ENCODE peak calls at places on chromosomes 12 and 14, in four cellular contexts. J is astrocyte, V is A549, M is WERI-Rb-1. U is an unnamed sample.

GRCh38 chr14:100526057-100526456 is 61.2 kb downstream of the BEGAIN start:
- DNase-seq in M (no peak), J (no peak), V (no peak), U (no peak)

GRCh38 chr12:7219599-7220243 is 30.2 kb downstream of the PEX5 start:
- DNase-seq in M (peak; percentile 69), V (peak; percentile 83), J (peak; percentile 54), U (no peak)

GRCh38 chr14:74988131-74988530 is 14.6 kb upstream of the EIF2B2 start:
- DNase-seq in J (peak; percentile 44), M (no peak), V (peak; percentile 54), U (no peak)

GRCh38 chr12:14514946-14515345 is 52.7 kb downstream of the PLBD1 start:
- DNase-seq in M (no peak), V (no peak), J (no peak), U (no peak)

GRCh38 chr14:54120260-54120659 is 163.6 kb upstream of the BMP4 start:
- DNase-seq in J (peak; percentile 52), M (no peak), V (no peak), U (no peak)

GRCh38 chr14:104422301-104423223 is 157.0 kb upstream of the C14orf180 start:
- DNase-seq in V (no peak), J (no peak), M (no peak), U (no peak)

GRCh38 chr12:95996034-95996658 is at the start of gene HAL:
- DNase-seq in M (no peak), V (peak; percentile 29), J (no peak), U (no peak)

GRCh38 chr14:92759300-92759678 is 10.9 kb upstream of the LGMN start:
- DNase-seq in J (no peak), M (peak; percentile 55), V (peak; percentile 51), U (peak; percentile 71)

GRCh38 chr14:68510201-68510600 is 282.7 kb downstream of the ZFP36L1 start:
- DNase-seq in V (no peak), J (peak; percentile 82), M (no peak), U (no peak)

GRCh38 chr12:127636881-127637280 is 630.1 kb upstream of the TMEM132C start:
- DNase-seq in V (no peak), J (peak; percentile 62), M (no peak), U (no peak)

GRCh38 chr12:54370218-54370730 is 6.0 kb upstream of the GPR84 start:
- DNase-seq in V (peak; percentile 90), J (peak; percentile 58), M (peak; percentile 82), U (no peak)

GRCh38 chr12:62631531-62632520 is 165.2 kb downstream of the MON2 start:
- DNase-seq in J (peak; percentile 88), V (peak; percentile 68), M (peak; percentile 55), U (peak; percentile 71)

GRCh38 chr12:17666641-17667324 is 423.2 kb downstream of the RERGL start:
- DNase-seq in M (no peak), V (no peak), J (no peak), U (no peak)

GRCh38 chr12:7995266-7995963 is 37.1 kb upstream of the FOXJ2 start:
- DNase-seq in V (peak; percentile 90), M (peak; percentile 76), J (peak; percentile 82), U (peak; percentile 55)

GRCh38 chr14:64806202-64806861 is 73.4 kb downstream of the SPTB start:
- DNase-seq in V (peak; percentile 91), J (peak; percentile 97), M (no peak), U (no peak)

U was measured in NCI-H524.